ENCODE peak calls at places on chromosomes 1 and 21, in seven cellular contexts. H, N, C, Q, E, D and K are unnamed samples.

GRCh38 chr1:18426580-18426979 is 54.1 kb upstream of the KLHDC7A start:
- DNase-seq in Q (no peak), D (no peak), C (no peak), E (no peak), N (no peak), H (no peak), K (no peak)

GRCh38 chr1:170623171-170623570 is 40.8 kb upstream of the PRRX1 start:
- DNase-seq in D (no peak), N (no peak), C (no peak), H (no peak), Q (no peak), E (no peak), K (no peak)

GRCh38 chr1:205298191-205298994 is 23.2 kb downstream of the NUAK2 start:
- DNase-seq in H (no peak), D (no peak), C (no peak), Q (peak), N (no peak), E (no peak), K (no peak)

GRCh38 chr1:6223617-6224016 is 12.1 kb downstream of the ICMT start:
- DNase-seq in H (no peak), N (no peak), E (no peak), Q (no peak), D (no peak), C (no peak), K (no peak)

GRCh38 chr1:176122282-176122681 is 84.8 kb downstream of the COP1 start:
- DNase-seq in D (no peak), E (no peak), C (no peak), Q (no peak), N (no peak), H (no peak), K (no peak)

GRCh38 chr1:24206516-24207394 is 19.7 kb upstream of the IFNLR1 start:
- DNase-seq in N (no peak), E (no peak), C (no peak), Q (no peak), D (peak), H (no peak), K (no peak)

GRCh38 chr21:29091032-29091431 is 17.6 kb upstream of the CCT8 start:
- DNase-seq in N (no peak), H (no peak), E (no peak), C (no peak), Q (no peak), D (no peak), K (no peak)

GRCh38 chr1:43979528-43980254 is 681 bp downstream of the B4GALT2 start:
- DNase-seq in Q (peak), E (peak), C (peak), D (no peak), H (peak), N (no peak), K (peak)

GRCh38 chr21:16279658-16280581 is 550.1 kb downstream of the USP25 start:
- DNase-seq in Q (no peak), N (no peak), C (no peak), H (no peak), D (peak), E (no peak), K (no peak)

GRCh38 chr1:54854376-54855020 is 32.5 kb downstream of the DHCR24 start:
- DNase-seq in D (no peak), C (no peak), H (no peak), Q (no peak), E (no peak), N (no peak), K (no peak)

GRCh38 chr1:48876221-48876785 is 99.6 kb upstream of the BEND5 start:
- DNase-seq in D (no peak), E (no peak), Q (no peak), H (no peak), C (no peak), N (no peak), K (no peak)

GRCh38 chr1:71242239-71242638 is 161.4 kb upstream of the ZRANB2 start:
- DNase-seq in E (no peak), Q (no peak), H (no peak), N (no peak), C (no peak), D (no peak), K (no peak)

GRCh38 chr1:59556802-59557548 is 257.8 kb upstream of the HOOK1 start:
- DNase-seq in Q (peak), N (no peak), C (no peak), E (no peak), H (no peak), D (no peak), K (peak)

GRCh38 chr1:1806890-1807289 is 28.6 kb upstream of the NADK start:
- DNase-seq in H (no peak), D (no peak), Q (no peak), E (no peak), C (no peak), N (no peak), K (no peak)
- H3K27ac ChIP-seq in H (no peak), D (no peak), Q (no peak), E (no peak), C (no peak), N (no peak), K (no peak)

GRCh38 chr1:10737651-10738050 is 58.8 kb downstream of the CASZ1 start:
- DNase-seq in N (no peak), Q (no peak), D (no peak), E (no peak), C (no peak), H (no peak), K (no peak)

GRCh38 chr1:10737268-10737624 is 59.2 kb downstream of the CASZ1 start:
- DNase-seq in C (no peak), N (no peak), H (no peak), E (no peak), D (no peak), Q (no peak), K (no peak)

GRCh38 chr1:10738125-10738746 is 58.2 kb downstream of the CASZ1 start:
- DNase-seq in H (no peak), N (no peak), D (peak), C (no peak), Q (no peak), E (no peak), K (peak)

GRCh38 chr1:10735603-10736305 is 60.7 kb downstream of the CASZ1 start:
- DNase-seq in Q (no peak), H (peak), D (no peak), C (no peak), N (no peak), E (no peak), K (no peak)

DNA sequence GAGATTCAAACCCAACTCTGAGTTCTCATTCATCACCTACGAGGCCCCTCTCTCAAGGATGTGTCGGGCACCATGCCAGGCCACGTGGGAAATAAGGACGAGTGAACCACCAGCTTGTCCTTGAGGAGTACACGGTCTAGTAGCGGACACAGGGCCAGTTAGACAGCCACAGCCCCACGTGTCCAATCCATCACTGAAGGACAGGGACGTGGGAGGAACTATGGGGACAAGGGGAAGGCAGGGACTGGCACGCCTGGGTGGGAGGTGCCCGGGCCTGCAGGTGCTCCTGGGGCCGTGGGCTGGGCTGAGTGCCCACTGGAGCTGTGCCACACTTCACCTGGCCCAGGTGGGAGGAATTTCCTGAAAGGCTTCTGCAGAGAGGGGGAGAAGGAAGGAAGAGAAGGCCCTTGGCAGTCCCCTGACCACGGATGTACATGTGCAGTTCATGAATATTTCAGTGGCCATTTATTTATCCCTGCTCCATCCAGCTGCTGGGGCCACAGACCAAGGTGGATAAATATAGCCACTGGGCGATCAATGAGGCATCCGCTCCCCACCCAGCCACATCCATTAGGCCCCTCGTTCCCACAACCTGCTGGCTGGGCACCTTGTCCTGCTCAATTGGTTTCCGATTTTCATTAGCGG is 59.7 kb downstream of the CASZ1 start:
- DNase-seq in Q (no peak), C (no peak), H (no peak), E (no peak), N (no peak), D (peak), K (peak)
- TF ChIP-seq POLR2AphosphoS5 in Q (no peak), C (no peak), H (no peak), E (no peak), N (no peak), D (peak), K (no peak)

DNA sequence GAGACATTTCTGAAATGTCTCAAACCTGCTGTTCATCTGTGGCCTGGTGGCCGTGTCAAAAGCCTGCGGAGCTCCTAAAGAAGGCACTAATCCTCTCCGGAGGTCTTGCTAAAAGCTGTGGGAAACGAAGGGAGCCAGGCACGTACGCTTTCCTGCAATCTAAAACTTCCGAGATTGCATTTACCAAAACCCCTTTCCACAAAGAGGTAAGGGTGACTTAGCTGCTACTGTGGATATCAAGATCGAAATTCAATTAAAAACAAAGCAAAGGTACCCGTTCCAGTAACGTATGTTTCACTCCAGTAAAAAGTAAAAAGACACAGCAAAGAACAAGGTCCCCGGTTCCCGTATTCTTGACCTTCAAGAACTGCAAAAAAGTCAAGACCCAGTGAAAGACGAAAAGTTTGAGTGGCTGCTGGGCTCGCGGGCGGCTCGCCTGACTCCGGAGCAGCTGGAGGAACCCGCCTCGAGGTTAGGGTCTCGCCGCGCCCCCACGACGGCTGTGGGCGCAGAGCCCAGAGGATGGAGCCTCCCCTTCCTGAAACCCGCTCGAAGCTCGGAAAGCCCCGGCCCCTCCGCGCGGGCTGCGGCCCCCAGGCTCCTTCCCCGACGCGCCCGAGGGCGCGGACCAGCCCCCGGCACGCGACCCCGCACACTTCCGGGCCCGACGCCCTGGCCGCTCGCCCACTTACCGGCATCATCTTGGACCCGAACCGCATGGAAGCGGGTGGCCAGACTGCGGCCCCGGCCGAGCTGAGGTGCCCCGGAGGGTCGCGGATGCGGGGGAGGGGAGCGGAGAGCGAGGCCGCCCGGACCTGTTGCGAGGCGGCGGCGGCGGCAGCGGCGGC is 561 bp downstream of the TP53BP2 start:
- DNase-seq in D (peak), N (no peak), H (peak), Q (peak), C (no peak), E (peak), K (peak)
- H3K27ac ChIP-seq in D (peak), N (peak), H (peak), Q (peak), C (peak), E (peak), K (peak)

GRCh38 chr1:36328088-36328480 is 4.6 kb upstream of the EVA1B start:
- DNase-seq in E (no peak), H (no peak), D (no peak), C (no peak), Q (no peak), N (no peak), K (no peak)

GRCh38 chr1:36326499-36326898 is 3.1 kb upstream of the EVA1B start:
- DNase-seq in C (no peak), E (peak), N (no peak), D (no peak), Q (no peak), H (no peak), K (no peak)

GRCh38 chr1:36329817-36330216 is 6.4 kb upstream of the EVA1B start:
- DNase-seq in N (no peak), E (no peak), Q (no peak), H (no peak), D (no peak), C (no peak), K (no peak)

GRCh38 chr1:36327421-36328087 is 4.1 kb upstream of the EVA1B start:
- DNase-seq in D (no peak), Q (no peak), E (no peak), C (no peak), H (no peak), N (no peak), K (no peak)

DNA sequence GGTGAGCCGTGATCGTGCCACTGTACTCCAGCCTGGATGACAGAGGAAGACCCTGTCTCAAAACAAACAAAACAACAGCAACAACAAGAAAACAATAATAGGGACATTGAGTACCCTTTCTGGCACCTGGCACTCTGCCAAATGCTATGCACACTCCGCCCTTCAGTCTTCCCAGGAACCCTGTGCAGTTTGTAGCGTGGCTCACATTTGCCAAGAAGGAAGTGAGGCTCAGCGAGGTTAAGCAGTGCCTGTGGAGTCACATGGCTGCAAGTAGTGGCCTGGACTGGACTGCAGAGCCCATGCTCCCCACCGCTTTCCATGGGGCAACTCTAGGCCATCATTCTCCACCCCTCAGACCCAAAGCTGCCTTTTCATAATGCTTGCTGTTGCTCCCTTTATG is 5.3 kb upstream of the EVA1B start:
- DNase-seq in N (no peak), D (no peak), Q (no peak), E (peak), H (no peak), C (no peak), K (peak)
- TF ChIP-seq POLR2AphosphoS5 in N (no peak), D (peak), Q (no peak), E (no peak), H (no peak), C (no peak), K (no peak)

DNA sequence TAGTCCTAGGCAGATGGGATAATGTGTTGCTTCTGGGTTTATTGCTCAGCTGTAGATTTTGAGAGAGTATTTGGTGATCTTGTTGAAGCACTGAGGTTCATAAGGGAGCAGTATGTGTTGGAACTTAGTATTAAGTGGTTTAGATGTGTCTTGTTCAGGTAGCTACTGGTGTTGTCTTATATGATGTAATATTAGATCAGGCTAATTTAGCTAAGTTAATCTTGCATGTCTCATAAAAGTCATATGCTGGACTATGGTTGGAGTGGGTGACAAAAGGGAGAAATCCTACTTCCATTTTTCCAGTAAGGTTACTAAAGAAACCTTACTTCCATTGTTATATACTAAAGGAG is 196.4 kb downstream of the CLEC20A start:
- DNase-seq in H (no peak), C (no peak), N (no peak), Q (no peak), D (no peak), E (no peak), K (no peak)
- H3K27ac ChIP-seq in H (peak), C (peak), N (no peak), Q (no peak), D (peak), E (no peak), K (peak)

DNA sequence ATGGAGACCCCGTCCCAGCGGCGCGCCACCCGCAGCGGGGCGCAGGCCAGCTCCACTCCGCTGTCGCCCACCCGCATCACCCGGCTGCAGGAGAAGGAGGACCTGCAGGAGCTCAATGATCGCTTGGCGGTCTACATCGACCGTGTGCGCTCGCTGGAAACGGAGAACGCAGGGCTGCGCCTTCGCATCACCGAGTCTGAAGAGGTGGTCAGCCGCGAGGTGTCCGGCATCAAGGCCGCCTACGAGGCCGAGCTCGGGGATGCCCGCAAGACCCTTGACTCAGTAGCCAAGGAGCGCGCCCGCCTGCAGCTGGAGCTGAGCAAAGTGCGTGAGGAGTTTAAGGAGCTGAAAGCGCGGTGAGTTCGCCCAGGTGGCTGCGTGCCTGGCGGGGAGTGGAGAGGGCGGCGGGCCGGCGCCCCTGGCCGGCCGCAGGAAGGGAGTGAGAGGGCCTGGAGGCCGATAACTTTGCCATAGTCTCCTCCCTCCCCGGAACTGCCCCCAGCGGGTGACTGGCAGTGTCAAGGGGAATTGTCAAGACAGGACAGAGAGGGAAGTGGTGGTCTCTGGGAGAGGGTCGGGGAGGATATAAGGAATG is 505 bp downstream of the LMNA start:
- DNase-seq in D (no peak), C (no peak), Q (no peak), H (peak), N (no peak), E (peak), K (no peak)
- TF ChIP-seq POLR2AphosphoS5 in D (no peak), C (peak), Q (no peak), H (no peak), N (no peak), E (peak), K (peak)

GRCh38 chr1:229436178-229436577 is 2.3 kb upstream of the ACTA1 start:
- DNase-seq in H (peak), C (no peak), D (no peak), E (no peak), N (no peak), Q (no peak), K (no peak)
- H3K27ac ChIP-seq in H (no peak), C (no peak), D (no peak), E (no peak), N (no peak), Q (no peak), K (no peak)

GRCh38 chr1:234961468-234962339 is 166.9 kb downstream of the TOMM20 start:
- DNase-seq in E (no peak), D (peak), Q (no peak), N (no peak), C (peak), H (no peak), K (no peak)
- TF ChIP-seq POLR2AphosphoS5 in E (no peak), D (peak), Q (peak), N (peak), C (peak), H (no peak), K (peak)

GRCh38 chr21:45019076-45019886 is 55.1 kb upstream of the ADARB1 start:
- DNase-seq in N (no peak), Q (no peak), D (no peak), H (peak), E (no peak), C (peak), K (peak)
- H3K27ac ChIP-seq in N (no peak), Q (no peak), D (no peak), H (no peak), E (no peak), C (peak), K (peak)